ENCODE peak calls at places on chromosomes 13 and 19, in ten cellular contexts. One of them, this sample, is unnamed.

GRCh38 chr19:53308339-53308811 is 25.2 kb upstream of the ZNF845 start:
- DNase-seq in nephron progenitor cell: no peak
- DNase-seq in activated B cell treated with CpG ODN at 0.5 μM for 24 hours: no peak
- DNase-seq in osteocyte: peak; percentile 80
- DNase-seq in adrenal gland: peak; percentile 35
- DNase-seq in bronchial epithelial cell: no peak
- DNase-seq in right lobe of liver: no peak
- DNase-seq in hippocampal formation: peak; percentile 13
- DNase-seq in left ventricle myocardium inferior: peak; percentile 16
- DNase-seq in breast epithelium: no peak
- DNase-seq in this sample: peak; percentile 30

GRCh38 chr19:4327877-4328242 is 10.8 kb downstream of the STAP2 start:
- DNase-seq in bronchial epithelial cell: no peak
- DNase-seq in nephron progenitor cell: no peak
- DNase-seq in osteocyte: no peak
- DNase-seq in activated B cell treated with CpG ODN at 0.5 μM for 24 hours: no peak
- DNase-seq in left ventricle myocardium inferior: no peak
- DNase-seq in breast epithelium: no peak
- DNase-seq in right lobe of liver: no peak
- DNase-seq in hippocampal formation: no peak
- DNase-seq in adrenal gland: no peak
- DNase-seq in this sample: no peak

GRCh38 chr19:47716270-47716937 is 3.2 kb downstream of the EHD2 start:
- DNase-seq in osteocyte: no peak
- DNase-seq in hippocampal formation: no peak
- DNase-seq in breast epithelium: no peak
- DNase-seq in left ventricle myocardium inferior: no peak
- DNase-seq in right lobe of liver: no peak
- DNase-seq in nephron progenitor cell: no peak
- DNase-seq in adrenal gland: peak; percentile 77
- DNase-seq in activated B cell treated with CpG ODN at 0.5 μM for 24 hours: no peak
- DNase-seq in bronchial epithelial cell: no peak
- DNase-seq in this sample: no peak

GRCh38 chr13:42497798-42498197 is 76.2 kb upstream of the TNFSF11 start:
- DNase-seq in osteocyte: no peak
- DNase-seq in nephron progenitor cell: no peak
- DNase-seq in right lobe of liver: no peak
- DNase-seq in bronchial epithelial cell: peak; percentile 95
- DNase-seq in hippocampal formation: no peak
- DNase-seq in breast epithelium: no peak
- DNase-seq in adrenal gland: no peak
- DNase-seq in activated B cell treated with CpG ODN at 0.5 μM for 24 hours: no peak
- DNase-seq in left ventricle myocardium inferior: no peak
- DNase-seq in this sample: no peak

GRCh38 chr19:30391554-30392551 is 19.7 kb downstream of the ZNF536 start:
- DNase-seq in bronchial epithelial cell: no peak
- DNase-seq in osteocyte: peak; percentile 54
- DNase-seq in activated B cell treated with CpG ODN at 0.5 μM for 24 hours: no peak
- DNase-seq in adrenal gland: no peak
- DNase-seq in breast epithelium: no peak
- DNase-seq in right lobe of liver: no peak
- DNase-seq in left ventricle myocardium inferior: no peak
- DNase-seq in nephron progenitor cell: no peak
- DNase-seq in hippocampal formation: no peak
- DNase-seq in this sample: no peak

GRCh38 chr19:45884682-45885555 is 1.0 kb downstream of the IRF2BP1 start:
- DNase-seq in left ventricle myocardium inferior: no peak
- DNase-seq in adrenal gland: no peak
- DNase-seq in bronchial epithelial cell: no peak
- DNase-seq in activated B cell treated with CpG ODN at 0.5 μM for 24 hours: peak; percentile 21
- DNase-seq in osteocyte: no peak
- DNase-seq in hippocampal formation: no peak
- DNase-seq in nephron progenitor cell: peak; percentile 39
- DNase-seq in right lobe of liver: peak; percentile 54
- DNase-seq in breast epithelium: no peak
- DNase-seq in this sample: no peak

GRCh38 chr13:109783447-109783814 is 3.0 kb downstream of the IRS2 start:
- DNase-seq in nephron progenitor cell: no peak
- DNase-seq in left ventricle myocardium inferior: no peak
- DNase-seq in breast epithelium: no peak
- DNase-seq in bronchial epithelial cell: no peak
- DNase-seq in hippocampal formation: no peak
- DNase-seq in activated B cell treated with CpG ODN at 0.5 μM for 24 hours: no peak
- DNase-seq in osteocyte: no peak
- DNase-seq in right lobe of liver: no peak
- DNase-seq in adrenal gland: no peak
- DNase-seq in this sample: no peak

GRCh38 chr19:45038931-45039893 is at the start of gene CLASRP:
- DNase-seq in activated B cell treated with CpG ODN at 0.5 μM for 24 hours: peak; percentile 90
- DNase-seq in osteocyte: peak; percentile 96
- DNase-seq in left ventricle myocardium inferior: peak; percentile 92
- DNase-seq in bronchial epithelial cell: peak; percentile 69
- DNase-seq in adrenal gland: peak; percentile 93
- DNase-seq in breast epithelium: peak; percentile 92
- DNase-seq in hippocampal formation: peak; percentile 79
- DNase-seq in right lobe of liver: peak; percentile 93
- DNase-seq in nephron progenitor cell: peak; percentile 93
- DNase-seq in this sample: peak; percentile 93

GRCh38 chr13:47829684-47830083 is 171.4 kb downstream of the SUCLA2 start:
- DNase-seq in left ventricle myocardium inferior: no peak
- DNase-seq in bronchial epithelial cell: no peak
- DNase-seq in osteocyte: no peak
- DNase-seq in breast epithelium: no peak
- DNase-seq in nephron progenitor cell: no peak
- DNase-seq in right lobe of liver: no peak
- DNase-seq in activated B cell treated with CpG ODN at 0.5 μM for 24 hours: no peak
- DNase-seq in hippocampal formation: no peak
- DNase-seq in adrenal gland: no peak
- DNase-seq in this sample: no peak

GRCh38 chr13:114027826-114028225 is 54.0 kb upstream of the C13orf46 start:
- DNase-seq in bronchial epithelial cell: no peak
- DNase-seq in osteocyte: no peak
- DNase-seq in activated B cell treated with CpG ODN at 0.5 μM for 24 hours: no peak
- DNase-seq in right lobe of liver: no peak
- DNase-seq in nephron progenitor cell: no peak
- DNase-seq in adrenal gland: no peak
- DNase-seq in breast epithelium: no peak
- DNase-seq in left ventricle myocardium inferior: no peak
- DNase-seq in hippocampal formation: no peak
- DNase-seq in this sample: no peak

GRCh38 chr19:13155472-13156284 is 5.5 kb downstream of the IER2 start:
- DNase-seq in bronchial epithelial cell: peak; percentile 69
- DNase-seq in nephron progenitor cell: peak; percentile 89
- DNase-seq in left ventricle myocardium inferior: peak; percentile 86
- DNase-seq in right lobe of liver: peak; percentile 93
- DNase-seq in activated B cell treated with CpG ODN at 0.5 μM for 24 hours: peak; percentile 94
- DNase-seq in hippocampal formation: no peak
- DNase-seq in adrenal gland: peak; percentile 91
- DNase-seq in breast epithelium: peak; percentile 82
- DNase-seq in osteocyte: peak; percentile 92
- DNase-seq in this sample: no peak

This sample was measured in midbrain.